ENCODE peak calls at places on chromosomes 2 and 18, in six cellular contexts. R is Daoy, E is psoas muscle, O is COR-L47, Z is WTC11, W is stromal cell of bone marrow. S is an unnamed sample.
A peak's percentile ranks its signal among the peaks of the same experiment; 100 is the strongest.

GRCh38 chr2:212005077-212005671 is 533.4 kb downstream of the ERBB4 start:
- DNase-seq in R (peak; percentile 21), E (no peak), O (peak; percentile 51), Z (peak; percentile 54), W (no peak), S (no peak)

GRCh38 chr2:231713738-231714638 is 5.7 kb downstream of the PTMA start:
- DNase-seq in R (peak; percentile 90), E (peak; percentile 95), O (peak; percentile 57), Z (peak; percentile 90), W (no peak), S (peak; percentile 73)

GRCh38 chr2:156649596-156649995 is 213.4 kb downstream of the GPD2 start:
- DNase-seq in R (no peak), E (peak; percentile 64), O (no peak), Z (no peak), W (peak; percentile 37), S (no peak)

GRCh38 chr18:5546660-5547059 is 2.9 kb upstream of the EPB41L3 start:
- DNase-seq in R (peak; percentile 52), E (no peak), O (peak; percentile 29), Z (peak; percentile 36), W (no peak), S (no peak)

GRCh38 chr2:216799873-216800421 is 59.9 kb downstream of the TNP1 start:
- DNase-seq in R (no peak), E (peak; percentile 85), O (no peak), Z (no peak), W (peak; percentile 76), S (no peak)

GRCh38 chr18:8478166-8478967 is 130.9 kb upstream of the RAB12 start:
- DNase-seq in R (peak; percentile 46), E (peak; percentile 71), O (peak; percentile 59), Z (peak; percentile 93), W (peak; percentile 10), S (no peak)

GRCh38 chr2:9473985-9474360 is 378 bp upstream of the IAH1 start:
- DNase-seq in R (no peak), E (peak; percentile 76), O (no peak), Z (peak; percentile 48), W (no peak), S (peak; percentile 52)

GRCh38 chr18:31680836-31681568 is 3.4 kb downstream of the B4GALT6 start:
- DNase-seq in R (no peak), E (no peak), O (no peak), Z (no peak), W (no peak), S (no peak)

GRCh38 chr2:216350214-216350789 is 22.0 kb downstream of the MARCHF4 start:
- DNase-seq in R (peak; percentile 78), E (no peak), O (no peak), Z (no peak), W (no peak), S (no peak)

GRCh38 chr2:188659656-188660406 is 314.3 kb upstream of the COL3A1 start:
- DNase-seq in R (peak; percentile 29), E (no peak), O (no peak), Z (no peak), W (no peak), S (no peak)

GRCh38 chr2:233477548-233478433 is 88.8 kb downstream of the USP40 start:
- DNase-seq in R (no peak), E (peak; percentile 51), O (no peak), Z (no peak), W (no peak), S (no peak)

GRCh38 chr2:240172071-240172895 is 31.8 kb upstream of the OTOS start:
- DNase-seq in R (no peak), E (no peak), O (no peak), Z (no peak), W (no peak), S (no peak)

GRCh38 chr18:58302811-58303210 is 258.8 kb downstream of the NEDD4L start:
- DNase-seq in R (no peak), E (no peak), O (no peak), Z (no peak), W (no peak), S (no peak)

GRCh38 chr2:30072250-30072842 is 74.5 kb upstream of the YPEL5 start:
- DNase-seq in R (peak; percentile 77), E (no peak), O (peak; percentile 48), Z (peak; percentile 81), W (peak; percentile 54), S (peak; percentile 7)

GRCh38 chr18:24982831-24983230 is 369.1 kb downstream of the ZNF521 start:
- DNase-seq in R (peak; percentile 32), E (no peak), O (no peak), Z (no peak), W (peak; percentile 33), S (no peak)

GRCh38 chr2:32925976-32926707 is 20.6 kb upstream of the LTBP1 start:
- DNase-seq in R (no peak), E (no peak), O (no peak), Z (no peak), W (no peak), S (no peak)

GRCh38 chr18:55014095-55014494 is 54.8 kb upstream of the CCDC68 start:
- DNase-seq in R (no peak), E (no peak), O (no peak), Z (no peak), W (no peak), S (no peak)

GRCh38 chr2:173159794-173160463 is 84.3 kb downstream of the MAP3K20 start:
- DNase-seq in R (peak; percentile 88), E (peak; percentile 94), O (no peak), Z (no peak), W (peak; percentile 99), S (no peak)

GRCh38 chr2:237964578-237965404 is 2.0 kb upstream of the UBE2F start:
- DNase-seq in R (peak; percentile 91), E (no peak), O (no peak), Z (no peak), W (no peak), S (no peak)

GRCh38 chr2:58939388-58939787 is 698.3 kb upstream of the FANCL start:
- DNase-seq in R (peak; percentile 67), E (no peak), O (no peak), Z (no peak), W (no peak), S (no peak)

GRCh38 chr2:24404582-24404981 is 44.2 kb upstream of the ITSN2 start:
- DNase-seq in R (peak; percentile 42), E (peak; percentile 62), O (no peak), Z (no peak), W (peak; percentile 18), S (no peak)

GRCh38 chr2:221780281-221780688 is 208.2 kb upstream of the EPHA4 start:
- DNase-seq in R (peak; percentile 20), E (no peak), O (no peak), Z (no peak), W (no peak), S (no peak)

GRCh38 chr18:56563568-56563967 is 74.8 kb downstream of the TXNL1 start:
- DNase-seq in R (peak; percentile 53), E (no peak), O (peak; percentile 25), Z (peak; percentile 85), W (no peak), S (no peak)

GRCh38 chr18:79692056-79692455 is 12.5 kb downstream of the CTDP1 start:
- DNase-seq in R (no peak), E (no peak), O (no peak), Z (no peak), W (no peak), S (no peak)

GRCh38 chr2:27873091-27873490 is 17.1 kb downstream of the RBKS start:
- DNase-seq in R (no peak), E (no peak), O (no peak), Z (no peak), W (no peak), S (no peak)

GRCh38 chr2:71720283-71720560 is 266.9 kb downstream of the DYSF start:
- DNase-seq in R (no peak), E (no peak), O (no peak), Z (no peak), W (no peak), S (no peak)

GRCh38 chr2:10048501-10049171 is 5.3 kb downstream of the KLF11 start:
- DNase-seq in R (peak; percentile 46), E (peak; percentile 41), O (peak; percentile 19), Z (no peak), W (peak; percentile 36), S (no peak)

GRCh38 chr18:21786526-21786925 is 45.9 kb downstream of the MIB1 start:
- DNase-seq in R (no peak), E (no peak), O (no peak), Z (no peak), W (no peak), S (no peak)

GRCh38 chr2:23138686-23139085 is 246.3 kb upstream of the KLHL29 start:
- DNase-seq in R (no peak), E (no peak), O (no peak), Z (no peak), W (no peak), S (no peak)

GRCh38 chr2:15705839-15706386 is 114.2 kb downstream of the DDX1 start:
- DNase-seq in R (no peak), E (no peak), O (no peak), Z (no peak), W (no peak), S (no peak)

GRCh38 chr18:21242141-21243040 is at the start of gene GREB1L:
- DNase-seq in R (peak; percentile 79), E (peak; percentile 79), O (peak; percentile 92), Z (peak; percentile 77), W (peak; percentile 19), S (no peak)

S was measured in T-helper 22 cell.